ENCODE peak calls at places on chromosomes 12 and 14, in six cellular contexts. E is uterus, Y is transverse colon, T is body of pancreas, M is ovary, W is gastrocnemius medialis. U is an unnamed sample.

GRCh38 chr14:65132855-65133254 is 30.5 kb upstream of the MAX start:
- DNase-seq in T (no peak), M (no peak), E (no peak), Y (peak), W (no peak), U (no peak)

GRCh38 chr12:52003591-52003990 is 3.2 kb upstream of the TAMALIN start:
- DNase-seq in Y (no peak), M (no peak), E (no peak), W (no peak), T (no peak), U (no peak)

GRCh38 chr14:45156067-45156466 is 20.3 kb downstream of the FANCM start:
- DNase-seq in M (no peak), T (no peak), Y (no peak), E (no peak), W (no peak), U (no peak)

GRCh38 chr14:20454359-20454644 is 310 bp downstream of the OSGEP start:
- DNase-seq in T (no peak), Y (peak), E (peak), W (peak), M (no peak), U (peak)

GRCh38 chr12:62774794-62775193 is 160.2 kb downstream of the PPM1H start:
- DNase-seq in E (no peak), Y (no peak), M (no peak), T (no peak), W (no peak), U (no peak)

GRCh38 chr14:106562451-106562850 is 1036.1 kb downstream of the TMEM121 start:
- DNase-seq in Y (no peak), T (no peak), E (no peak), M (no peak), W (no peak), U (no peak)

GRCh38 chr12:108667349-108667748 is 33.7 kb upstream of the SELPLG start:
- DNase-seq in T (no peak), Y (no peak), M (no peak), E (no peak), W (no peak), U (no peak)

GRCh38 chr14:65790185-65790815 is 377.8 kb downstream of the FUT8 start:
- DNase-seq in W (no peak), E (no peak), Y (no peak), T (no peak), M (no peak), U (no peak)

GRCh38 chr14:23129759-23130316 is 10.8 kb upstream of the CEBPE start:
- DNase-seq in Y (no peak), W (no peak), M (no peak), E (no peak), T (no peak), U (no peak)

GRCh38 chr14:104642540-104642868 is 37.9 kb upstream of the TMEM179 start:
- DNase-seq in Y (no peak), E (no peak), M (no peak), T (no peak), W (no peak), U (no peak)

GRCh38 chr14:22802860-22803562 is 12.2 kb downstream of the SLC7A7 start:
- DNase-seq in W (no peak), E (no peak), T (no peak), Y (no peak), M (no peak), U (no peak)

GRCh38 chr14:37969511-37969979 is 238.2 kb upstream of the SSTR1 start:
- DNase-seq in Y (no peak), E (no peak), T (peak), M (no peak), W (no peak), U (no peak)

GRCh38 chr12:75842119-75842518 is 189.5 kb downstream of the PHLDA1 start:
- DNase-seq in Y (no peak), W (no peak), M (no peak), T (no peak), E (no peak), U (no peak)

GRCh38 chr12:93669452-93669851 is 7.7 kb upstream of the CRADD start:
- DNase-seq in M (no peak), W (no peak), T (no peak), Y (no peak), E (no peak), U (no peak)

GRCh38 chr12:124352839-124353238 is 57.9 kb downstream of the RFLNA start:
- DNase-seq in T (peak), Y (peak), M (peak), E (peak), W (peak), U (peak)

GRCh38 chr12:117577122-117577657 is 215.8 kb upstream of the NOS1 start:
- DNase-seq in E (no peak), Y (no peak), T (no peak), W (no peak), M (no peak), U (no peak)

GRCh38 chr12:88716240-88716639 is 136.0 kb upstream of the KITLG start:
- DNase-seq in M (no peak), W (no peak), Y (no peak), E (no peak), T (peak), U (no peak)

GRCh38 chr12:48986720-48987291 is 8.7 kb downstream of the WNT1 start:
- DNase-seq in T (no peak), E (no peak), M (no peak), W (no peak), Y (no peak), U (no peak)

GRCh38 chr12:1618489-1618888 is 10.5 kb upstream of the WNT5B start:
- DNase-seq in T (no peak), M (no peak), E (no peak), W (no peak), Y (no peak), U (no peak)

GRCh38 chr12:46585854-46586621 is 213.5 kb upstream of the SLC38A2 start:
- DNase-seq in W (no peak), Y (peak), E (no peak), M (no peak), T (peak), U (no peak)

GRCh38 chr14:70525691-70526090 is 9.1 kb downstream of the ADAM20 start:
- DNase-seq in E (no peak), M (no peak), Y (no peak), W (no peak), T (no peak), U (no peak)

GRCh38 chr12:14548609-14549008 is 19.1 kb downstream of the PLBD1 start:
- DNase-seq in T (no peak), M (no peak), Y (no peak), E (no peak), W (no peak), U (no peak)

GRCh38 chr12:114671664-114672476 is 12.1 kb downstream of the TBX3 start:
- DNase-seq in Y (no peak), W (no peak), E (peak), M (peak), T (no peak), U (no peak)

GRCh38 chr12:114669501-114670256 is 14.3 kb downstream of the TBX3 start:
- DNase-seq in M (peak), T (no peak), Y (no peak), E (peak), W (no peak), U (no peak)

GRCh38 chr12:114671321-114671663 is 12.7 kb downstream of the TBX3 start:
- DNase-seq in Y (no peak), M (no peak), W (no peak), T (no peak), E (no peak), U (no peak)

GRCh38 chr12:114668905-114669304 is 15.1 kb downstream of the TBX3 start:
- DNase-seq in Y (no peak), M (no peak), W (no peak), T (no peak), E (peak), U (no peak)

DNA sequence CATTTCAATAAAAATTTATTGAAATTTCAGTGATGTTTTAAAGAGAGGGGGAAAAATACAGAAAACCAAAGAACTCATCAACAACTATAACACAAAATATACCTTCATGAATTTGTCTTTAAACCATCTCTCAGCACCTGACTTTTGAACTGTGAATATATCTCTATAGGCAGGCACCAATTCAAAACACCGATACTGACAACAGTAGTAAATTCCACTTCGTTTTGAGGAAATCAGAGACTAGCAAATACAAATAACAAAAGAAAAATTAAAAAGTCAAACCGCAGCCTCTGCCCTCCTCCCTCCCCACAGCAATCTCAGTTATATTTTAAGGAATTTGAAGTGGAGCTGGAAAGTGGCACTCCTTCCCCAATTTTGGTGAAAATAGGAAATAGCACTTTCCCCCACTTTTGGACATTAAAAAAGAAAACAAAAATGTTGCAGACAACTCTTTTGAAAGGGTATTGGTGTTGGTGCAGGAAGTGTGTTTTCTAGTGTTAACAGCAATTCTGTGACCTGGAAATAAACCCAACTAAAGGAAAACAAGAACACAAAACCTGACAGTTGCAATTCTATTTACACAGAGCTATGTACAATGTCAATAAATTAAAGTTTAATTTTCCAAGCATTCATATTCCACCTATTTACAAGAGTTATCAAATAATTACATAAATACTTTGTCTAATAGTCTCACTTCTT is 13.6 kb downstream of the TBX3 start:
- DNase-seq in W (no peak), Y (no peak), E (no peak), T (no peak), M (no peak), U (no peak)
- H3K4me3 ChIP-seq in W (peak), Y (no peak), E (no peak), T (no peak), M (no peak), U (no peak)

GRCh38 chr12:56160894-56161667 is 2.9 kb downstream of the MYL6 start:
- DNase-seq in T (no peak), Y (no peak), M (no peak), E (no peak), W (no peak), U (no peak)

GRCh38 chr12:56158926-56159461 is 835 bp downstream of the MYL6 start:
- DNase-seq in T (peak), E (peak), W (peak), Y (peak), M (peak), U (peak)

GRCh38 chr12:56158029-56158925 is at the start of gene MYL6:
- DNase-seq in T (peak), E (peak), M (peak), Y (peak), W (peak), U (peak)

GRCh38 chr12:56160160-56160763 is 2.1 kb downstream of the MYL6 start:
- DNase-seq in E (no peak), T (no peak), Y (peak), M (no peak), W (no peak), U (no peak)

DNA sequence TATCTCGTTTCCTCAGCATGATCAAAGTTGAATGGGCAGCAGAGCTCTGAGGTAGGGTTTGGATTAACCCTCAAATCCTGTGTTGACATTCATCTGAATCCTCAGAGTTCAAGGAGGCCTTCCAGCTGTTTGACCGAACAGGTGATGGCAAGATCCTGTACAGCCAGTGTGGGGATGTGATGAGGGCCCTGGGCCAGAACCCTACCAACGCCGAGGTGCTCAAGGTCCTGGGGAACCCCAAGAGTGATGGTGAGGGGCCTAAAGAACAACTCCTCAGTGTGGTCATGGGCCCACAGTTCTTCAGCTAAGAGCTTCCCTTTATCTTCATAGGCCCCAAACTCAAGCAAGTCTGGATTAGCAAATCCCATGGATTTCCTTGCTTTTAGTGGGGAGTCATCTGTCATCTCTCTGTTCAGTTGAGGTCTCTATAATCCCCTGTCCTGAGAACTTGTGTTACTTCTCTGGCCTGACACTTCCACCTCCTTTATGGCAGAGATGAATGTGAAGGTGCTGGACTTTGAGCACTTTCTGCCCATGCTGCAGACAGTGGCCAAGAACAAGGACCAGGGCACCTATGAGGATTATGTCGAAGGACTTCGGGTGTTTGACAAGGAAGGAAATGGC is 1.4 kb downstream of the MYL6 start:
- DNase-seq in T (no peak), Y (no peak), W (no peak), M (no peak), E (no peak), U (no peak)
- TF ChIP-seq POLR2A in T (no peak), Y (no peak), W (no peak), M (no peak), E (no peak), U (no peak)

GRCh38 chr14:61282746-61283145 is 1.6 kb upstream of the TMEM30B start:
- DNase-seq in W (no peak), Y (no peak), M (no peak), T (no peak), E (no peak), U (no peak)
- H3K27ac ChIP-seq in W (no peak), Y (no peak), M (no peak), T (peak), E (no peak), U (peak)

DNA sequence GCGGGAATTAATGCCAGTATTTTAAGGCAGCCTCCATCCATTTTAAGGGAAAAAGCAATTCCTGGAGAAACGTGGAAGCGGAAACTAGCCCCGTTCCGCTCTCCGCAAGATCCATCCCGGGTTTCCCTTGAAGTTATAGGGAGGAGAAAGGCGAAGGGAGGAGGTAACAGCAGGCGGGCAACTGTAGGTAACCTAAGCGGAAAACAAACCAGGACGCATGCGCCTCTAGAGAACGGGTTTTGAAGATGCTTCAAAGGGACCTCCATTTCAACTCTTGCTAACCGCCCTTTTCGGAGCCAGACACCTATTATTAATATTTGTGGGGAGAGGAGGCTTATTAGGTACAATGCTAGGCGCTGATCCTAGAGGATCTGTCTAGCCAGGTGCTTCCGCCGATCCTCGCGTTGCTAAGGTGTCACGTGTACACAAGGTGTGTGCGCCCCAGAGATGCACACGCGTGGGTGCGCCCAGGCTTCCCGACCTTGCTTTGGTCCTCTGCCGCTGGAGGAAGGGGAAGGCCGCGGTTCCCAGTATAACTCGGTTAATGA is 6.2 kb downstream of the TBX5 start:
- DNase-seq in M (no peak), W (no peak), Y (no peak), T (no peak), E (no peak), U (no peak)
- H3K4me3 ChIP-seq in M (no peak), W (no peak), Y (no peak), T (no peak), E (no peak), U (no peak)

DNA sequence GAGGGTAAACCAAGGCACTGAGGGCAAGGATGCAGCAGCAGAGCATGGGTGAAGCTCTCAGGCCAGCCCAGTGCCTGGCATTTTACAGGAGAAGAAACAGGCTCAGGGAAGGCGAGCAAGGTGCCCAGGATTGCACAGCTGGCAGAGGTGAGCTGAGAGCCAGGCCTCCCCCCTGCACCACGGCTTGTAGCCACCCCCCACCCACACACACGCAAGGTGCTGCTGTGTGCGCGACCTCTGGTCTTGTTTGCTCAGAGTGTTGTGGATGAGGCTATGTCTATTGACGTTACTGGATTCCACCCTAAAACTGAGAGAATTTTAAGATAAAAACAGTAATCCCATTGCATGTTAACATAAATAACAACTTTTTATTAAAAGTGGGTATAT is 5.3 kb downstream of the LRCOL1 start:
- DNase-seq in W (no peak), M (no peak), E (no peak), T (no peak), Y (no peak), U (no peak)
- TF ChIP-seq POLR2A in W (no peak), M (no peak), E (no peak), T (no peak), Y (no peak), U (no peak)

GRCh38 chr14:28488658-28489057 is 277.9 kb upstream of the FOXG1 start:
- DNase-seq in E (no peak), T (no peak), W (no peak), Y (no peak), M (no peak), U (no peak)
- H3K27ac ChIP-seq in E (no peak), T (no peak), W (no peak), Y (no peak), M (no peak), U (no peak)